ENCODE peak calls at places on chromosomes 4 and X, in nine cellular contexts. One of them, this sample, is unnamed.

GRCh38 chr4:188275686-188276085 is 136.4 kb downstream of the TRIML1 start:
- DNase-seq in cardiac muscle cell: no peak
- DNase-seq in endodermal cell: no peak
- DNase-seq in right atrium auricular region: no peak
- DNase-seq in suprapubic skin: no peak
- DNase-seq in foreskin keratinocyte: no peak
- DNase-seq in neural crest cell: no peak
- DNase-seq in BJ: no peak
- DNase-seq in GM10248: no peak
- DNase-seq in this sample: no peak

GRCh38 chrX:46569621-46570020 is 3.9 kb upstream of the CHST7 start:
- DNase-seq in suprapubic skin: no peak
- DNase-seq in GM10248: no peak
- DNase-seq in cardiac muscle cell: no peak
- DNase-seq in BJ: no peak
- DNase-seq in endodermal cell: no peak
- DNase-seq in foreskin keratinocyte: no peak
- DNase-seq in neural crest cell: no peak
- DNase-seq in right atrium auricular region: no peak
- DNase-seq in this sample: no peak

GRCh38 chrX:68822641-68823410 is 6.0 kb upstream of the EFNB1 start:
- DNase-seq in BJ: no peak
- DNase-seq in GM10248: peak
- DNase-seq in endodermal cell: peak
- DNase-seq in cardiac muscle cell: peak
- DNase-seq in neural crest cell: peak
- DNase-seq in foreskin keratinocyte: no peak
- DNase-seq in suprapubic skin: no peak
- DNase-seq in right atrium auricular region: no peak
- DNase-seq in this sample: no peak

GRCh38 chr4:61193863-61194262 is 6.3 kb upstream of the ADGRL3 start:
- DNase-seq in foreskin keratinocyte: no peak
- DNase-seq in BJ: no peak
- DNase-seq in right atrium auricular region: no peak
- DNase-seq in endodermal cell: no peak
- DNase-seq in GM10248: no peak
- DNase-seq in neural crest cell: no peak
- DNase-seq in suprapubic skin: no peak
- DNase-seq in cardiac muscle cell: no peak
- DNase-seq in this sample: no peak

GRCh38 chr4:119628281-119629141 is at the start of gene PDE5A:
- DNase-seq in foreskin keratinocyte: peak
- DNase-seq in cardiac muscle cell: peak
- DNase-seq in BJ: no peak
- DNase-seq in right atrium auricular region: peak
- DNase-seq in endodermal cell: peak
- DNase-seq in GM10248: peak
- DNase-seq in neural crest cell: peak
- DNase-seq in suprapubic skin: peak
- DNase-seq in this sample: peak

GRCh38 chr4:68724922-68725321 is 54.5 kb upstream of the UGT2B15 start:
- DNase-seq in right atrium auricular region: no peak
- DNase-seq in endodermal cell: no peak
- DNase-seq in GM10248: no peak
- DNase-seq in neural crest cell: no peak
- DNase-seq in foreskin keratinocyte: no peak
- DNase-seq in BJ: no peak
- DNase-seq in cardiac muscle cell: no peak
- DNase-seq in suprapubic skin: no peak
- DNase-seq in this sample: no peak

GRCh38 chrX:68867458-68868166 is 38.8 kb downstream of the EFNB1 start:
- DNase-seq in BJ: no peak
- DNase-seq in foreskin keratinocyte: no peak
- DNase-seq in neural crest cell: no peak
- DNase-seq in endodermal cell: peak
- DNase-seq in right atrium auricular region: no peak
- DNase-seq in suprapubic skin: no peak
- DNase-seq in cardiac muscle cell: peak
- DNase-seq in GM10248: no peak
- DNase-seq in this sample: no peak

GRCh38 chr4:8276358-8277240 is 7.0 kb downstream of the HTRA3 start:
- DNase-seq in neural crest cell: no peak
- DNase-seq in foreskin keratinocyte: no peak
- DNase-seq in cardiac muscle cell: no peak
- DNase-seq in BJ: no peak
- DNase-seq in right atrium auricular region: peak
- DNase-seq in suprapubic skin: no peak
- DNase-seq in endodermal cell: no peak
- DNase-seq in GM10248: no peak
- DNase-seq in this sample: no peak

GRCh38 chrX:54182194-54182863 is 725 bp downstream of the FAM120C start:
- DNase-seq in suprapubic skin: no peak
- DNase-seq in cardiac muscle cell: peak
- DNase-seq in GM10248: peak
- DNase-seq in endodermal cell: peak
- DNase-seq in right atrium auricular region: peak
- DNase-seq in BJ: no peak
- DNase-seq in neural crest cell: peak
- DNase-seq in foreskin keratinocyte: no peak
- DNase-seq in this sample: peak

GRCh38 chr4:156771171-156771837 is 200.3 kb downstream of the PDGFC start:
- DNase-seq in suprapubic skin: no peak
- DNase-seq in neural crest cell: no peak
- DNase-seq in BJ: no peak
- DNase-seq in GM10248: no peak
- DNase-seq in endodermal cell: no peak
- DNase-seq in cardiac muscle cell: no peak
- DNase-seq in right atrium auricular region: no peak
- DNase-seq in foreskin keratinocyte: peak
- DNase-seq in this sample: no peak

GRCh38 chr4:141899103-141899502 is 262.7 kb downstream of the IL15 start:
- DNase-seq in neural crest cell: no peak
- DNase-seq in right atrium auricular region: no peak
- DNase-seq in endodermal cell: no peak
- DNase-seq in cardiac muscle cell: no peak
- DNase-seq in BJ: no peak
- DNase-seq in GM10248: no peak
- DNase-seq in suprapubic skin: no peak
- DNase-seq in foreskin keratinocyte: no peak
- DNase-seq in this sample: no peak

GRCh38 chrX:80747832-80748231 is 61.8 kb downstream of the BRWD3 start:
- DNase-seq in cardiac muscle cell: no peak
- DNase-seq in neural crest cell: no peak
- DNase-seq in foreskin keratinocyte: no peak
- DNase-seq in suprapubic skin: no peak
- DNase-seq in GM10248: no peak
- DNase-seq in right atrium auricular region: no peak
- DNase-seq in BJ: no peak
- DNase-seq in endodermal cell: no peak
- DNase-seq in this sample: no peak

GRCh38 chr4:152806492-152807125 is 26.9 kb downstream of the ARFIP1 start:
- DNase-seq in GM10248: no peak
- DNase-seq in cardiac muscle cell: no peak
- DNase-seq in neural crest cell: no peak
- DNase-seq in endodermal cell: no peak
- DNase-seq in foreskin keratinocyte: no peak
- DNase-seq in right atrium auricular region: no peak
- DNase-seq in suprapubic skin: no peak
- DNase-seq in BJ: no peak
- DNase-seq in this sample: no peak

GRCh38 chrX:69060631-69061408 is 104.4 kb downstream of the PJA1 start:
- DNase-seq in foreskin keratinocyte: peak
- DNase-seq in BJ: no peak
- DNase-seq in cardiac muscle cell: peak
- DNase-seq in suprapubic skin: no peak
- DNase-seq in GM10248: no peak
- DNase-seq in neural crest cell: peak
- DNase-seq in endodermal cell: peak
- DNase-seq in right atrium auricular region: peak
- DNase-seq in this sample: no peak

GRCh38 chr4:86034616-86035015 is 325.2 kb downstream of the MAPK10 start:
- DNase-seq in endodermal cell: no peak
- DNase-seq in foreskin keratinocyte: no peak
- DNase-seq in right atrium auricular region: no peak
- DNase-seq in cardiac muscle cell: no peak
- DNase-seq in GM10248: no peak
- DNase-seq in BJ: no peak
- DNase-seq in suprapubic skin: no peak
- DNase-seq in neural crest cell: no peak
- DNase-seq in this sample: no peak

GRCh38 chrX:129565046-129565649 is 25.1 kb downstream of the OCRL start:
- DNase-seq in endodermal cell: peak
- DNase-seq in foreskin keratinocyte: no peak
- DNase-seq in right atrium auricular region: no peak
- DNase-seq in neural crest cell: no peak
- DNase-seq in GM10248: no peak
- DNase-seq in cardiac muscle cell: no peak
- DNase-seq in BJ: no peak
- DNase-seq in suprapubic skin: no peak
- DNase-seq in this sample: no peak

GRCh38 chr4:121380448-121381147 is at the start of gene QRFPR:
- DNase-seq in cardiac muscle cell: peak
- DNase-seq in neural crest cell: peak
- DNase-seq in right atrium auricular region: no peak
- DNase-seq in foreskin keratinocyte: no peak
- DNase-seq in suprapubic skin: no peak
- DNase-seq in BJ: no peak
- DNase-seq in GM10248: no peak
- DNase-seq in endodermal cell: peak
- DNase-seq in this sample: no peak

GRCh38 chr4:145788765-145789164 is 108.8 kb downstream of the C4orf51 start:
- DNase-seq in cardiac muscle cell: no peak
- DNase-seq in GM10248: no peak
- DNase-seq in BJ: no peak
- DNase-seq in right atrium auricular region: no peak
- DNase-seq in endodermal cell: no peak
- DNase-seq in foreskin keratinocyte: no peak
- DNase-seq in suprapubic skin: no peak
- DNase-seq in neural crest cell: no peak
- DNase-seq in this sample: no peak

GRCh38 chr4:167100120-167100519 is 134.2 kb downstream of the SPOCK3 start:
- DNase-seq in neural crest cell: no peak
- DNase-seq in foreskin keratinocyte: peak
- DNase-seq in endodermal cell: no peak
- DNase-seq in BJ: no peak
- DNase-seq in GM10248: no peak
- DNase-seq in cardiac muscle cell: peak
- DNase-seq in suprapubic skin: no peak
- DNase-seq in right atrium auricular region: no peak
- DNase-seq in this sample: no peak

DNA sequence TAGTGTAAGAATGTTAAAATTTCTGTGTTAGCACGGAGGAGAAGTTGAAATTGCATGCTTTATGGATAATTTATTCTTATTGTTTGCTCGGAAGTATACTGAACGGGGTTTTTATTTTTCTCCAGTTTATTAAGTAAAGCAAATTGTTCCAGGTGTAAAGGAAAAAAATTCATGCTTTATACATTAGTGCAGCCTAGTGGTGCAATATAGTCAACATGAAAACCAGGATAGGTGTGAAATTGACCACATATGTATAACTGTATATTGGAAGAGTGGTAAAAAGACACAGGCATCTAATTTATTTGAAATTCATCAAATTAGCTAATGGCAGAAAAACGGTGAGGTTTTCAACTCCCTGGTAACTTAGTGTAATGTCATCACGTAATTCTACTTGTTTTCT is 959 bp downstream of the BRS3 start:
- DNase-seq in endodermal cell: no peak
- DNase-seq in BJ: no peak
- DNase-seq in suprapubic skin: no peak
- DNase-seq in right atrium auricular region: no peak
- DNase-seq in cardiac muscle cell: no peak
- DNase-seq in neural crest cell: no peak
- DNase-seq in GM10248: no peak
- DNase-seq in foreskin keratinocyte: no peak
- DNase-seq in this sample: no peak
- TF ChIP-seq CTCF in endodermal cell: no peak
- TF ChIP-seq CTCF in BJ: no peak
- TF ChIP-seq CTCF in suprapubic skin: no peak
- TF ChIP-seq CTCF in right atrium auricular region: no peak
- TF ChIP-seq CTCF in cardiac muscle cell: no peak
- TF ChIP-seq CTCF in neural crest cell: no peak
- TF ChIP-seq CTCF in GM10248: no peak
- TF ChIP-seq CTCF in foreskin keratinocyte: peak
- TF ChIP-seq CTCF in this sample: no peak

DNA sequence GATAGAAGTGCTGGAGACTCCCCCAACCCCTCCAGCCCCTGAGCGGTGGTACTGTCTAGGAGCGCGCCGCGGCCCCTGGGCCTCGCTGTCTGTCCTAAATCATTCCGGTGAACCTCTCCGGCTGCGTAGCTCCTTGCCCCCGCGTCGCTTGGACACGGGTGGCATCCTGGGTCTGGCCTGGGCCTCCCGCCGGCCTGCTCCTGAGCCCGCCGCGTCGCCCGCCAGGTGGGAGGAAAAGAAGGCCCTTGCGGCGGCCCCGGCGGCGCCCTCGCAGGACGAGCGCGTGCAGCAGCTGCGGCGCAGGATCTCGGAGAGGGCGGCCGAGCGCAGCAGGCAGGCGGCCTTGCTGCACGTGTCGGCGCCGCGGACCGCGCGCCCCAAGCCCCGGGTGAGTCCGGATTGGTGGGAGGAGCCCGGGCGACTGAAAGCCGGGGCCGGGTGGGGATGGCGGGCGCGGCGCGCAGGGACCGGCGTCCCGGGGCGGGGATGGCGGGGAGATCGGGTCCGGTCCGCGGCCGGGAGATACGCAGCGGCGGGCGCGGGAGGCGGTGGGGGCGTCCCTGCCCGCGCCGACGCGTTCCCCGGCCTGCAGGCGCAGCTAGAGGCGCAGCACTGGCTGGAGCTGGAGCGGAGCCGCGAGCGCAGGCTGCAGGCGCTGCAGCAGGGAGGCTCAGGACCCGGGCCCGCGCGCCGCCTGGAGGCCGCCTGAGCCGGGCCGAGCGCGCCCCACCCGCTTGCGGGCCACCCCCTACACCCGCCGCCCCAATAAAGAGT is 6.5 kb upstream of the RNF4 start:
- DNase-seq in neural crest cell: peak
- DNase-seq in right atrium auricular region: no peak
- DNase-seq in cardiac muscle cell: peak
- DNase-seq in foreskin keratinocyte: no peak
- DNase-seq in GM10248: peak
- DNase-seq in BJ: no peak
- DNase-seq in suprapubic skin: no peak
- DNase-seq in endodermal cell: peak
- DNase-seq in this sample: peak
- TF ChIP-seq CTCF in neural crest cell: peak
- TF ChIP-seq CTCF in right atrium auricular region: peak
- TF ChIP-seq CTCF in cardiac muscle cell: peak
- TF ChIP-seq CTCF in foreskin keratinocyte: peak
- TF ChIP-seq CTCF in GM10248: peak
- TF ChIP-seq CTCF in BJ: no peak
- TF ChIP-seq CTCF in suprapubic skin: peak
- TF ChIP-seq CTCF in endodermal cell: peak
- TF ChIP-seq CTCF in this sample: no peak

GRCh38 chrX:146224442-146224841 is 406.8 kb downstream of the SLITRK2 start:
- DNase-seq in BJ: no peak
- DNase-seq in neural crest cell: no peak
- DNase-seq in suprapubic skin: no peak
- DNase-seq in cardiac muscle cell: no peak
- DNase-seq in foreskin keratinocyte: no peak
- DNase-seq in GM10248: no peak
- DNase-seq in right atrium auricular region: no peak
- DNase-seq in endodermal cell: peak
- DNase-seq in this sample: no peak
- TF ChIP-seq CTCF in BJ: no peak
- TF ChIP-seq CTCF in neural crest cell: peak
- TF ChIP-seq CTCF in suprapubic skin: no peak
- TF ChIP-seq CTCF in cardiac muscle cell: no peak
- TF ChIP-seq CTCF in foreskin keratinocyte: no peak
- TF ChIP-seq CTCF in GM10248: no peak
- TF ChIP-seq CTCF in right atrium auricular region: no peak
- TF ChIP-seq CTCF in endodermal cell: peak
- TF ChIP-seq CTCF in this sample: no peak

GRCh38 chr4:151540728-151541437 is 131.9 kb downstream of the FHIP1A start:
- DNase-seq in neural crest cell: no peak
- DNase-seq in right atrium auricular region: no peak
- DNase-seq in suprapubic skin: no peak
- DNase-seq in endodermal cell: no peak
- DNase-seq in BJ: peak
- DNase-seq in GM10248: no peak
- DNase-seq in cardiac muscle cell: no peak
- DNase-seq in foreskin keratinocyte: peak
- DNase-seq in this sample: no peak
- TF ChIP-seq CTCF in neural crest cell: no peak
- TF ChIP-seq CTCF in right atrium auricular region: no peak
- TF ChIP-seq CTCF in suprapubic skin: no peak
- TF ChIP-seq CTCF in endodermal cell: no peak
- TF ChIP-seq CTCF in BJ: no peak
- TF ChIP-seq CTCF in GM10248: no peak
- TF ChIP-seq CTCF in cardiac muscle cell: no peak
- TF ChIP-seq CTCF in foreskin keratinocyte: no peak
- TF ChIP-seq CTCF in this sample: no peak

This sample was measured in activated B cell treated with CpG ODN at 0.5 μM for 24 hours.